ENCODE peak calls at places on chromosomes 13 and 19, in five cellular contexts. Q is lower lobe of right lung; M is thoracic aorta; D is astrocyte; C is CD8-positive, alpha-beta T cell. H is an unnamed sample.

GRCh38 chr19:17997969-17998826 is 9.8 kb upstream of the ARRDC2 start:
- DNase-seq in Q (no peak), M (no peak), D (no peak), C (no peak), H (peak; percentile 53)

GRCh38 chr13:81017525-81018152 is 676.7 kb upstream of the SPRY2 start:
- DNase-seq in Q (no peak), M (no peak), D (peak; percentile 13), C (no peak), H (peak; percentile 44)

GRCh38 chr13:27541386-27541785 is 78.9 kb downstream of the LNX2 start:
- DNase-seq in Q (no peak), M (no peak), D (no peak), C (no peak), H (no peak)

GRCh38 chr13:94427313-94427712 is 52.2 kb downstream of the DCT start:
- DNase-seq in Q (no peak), M (no peak), D (no peak), C (no peak), H (no peak)

GRCh38 chr13:67803118-67803517 is 573.0 kb upstream of the PCDH9 start:
- DNase-seq in Q (no peak), M (no peak), D (no peak), C (no peak), H (no peak)

GRCh38 chr19:48859711-48860572 is 8.5 kb downstream of the PLEKHA4 start:
- DNase-seq in Q (peak; percentile 70), M (no peak), D (no peak), C (no peak), H (no peak)

GRCh38 chr13:42803563-42804212 is 22.3 kb downstream of the FAM216B start:
- DNase-seq in Q (no peak), M (no peak), D (no peak), C (no peak), H (no peak)

GRCh38 chr19:45154064-45154827 is 6.5 kb downstream of the NKPD1 start:
- DNase-seq in Q (no peak), M (no peak), D (peak; percentile 76), C (no peak), H (peak; percentile 35)

GRCh38 chr13:79735228-79735627 is 254.3 kb downstream of the NDFIP2 start:
- DNase-seq in Q (no peak), M (no peak), D (peak; percentile 68), C (no peak), H (no peak)

GRCh38 chr13:43744630-43745029 is 42.1 kb downstream of the ENOX1 start:
- DNase-seq in Q (no peak), M (no peak), D (no peak), C (no peak), H (no peak)

GRCh38 chr19:1811472-1811894 is 593 bp downstream of the ATP8B3 start:
- DNase-seq in Q (peak; percentile 74), M (peak; percentile 58), D (peak; percentile 34), C (peak; percentile 56), H (peak; percentile 93)

GRCh38 chr13:109547942-109548860 is 238.2 kb downstream of the IRS2 start:
- DNase-seq in Q (no peak), M (no peak), D (no peak), C (no peak), H (no peak)

GRCh38 chr19:41541990-41542584 is 33.9 kb upstream of the CEACAM21 start:
- DNase-seq in Q (peak; percentile 83), M (no peak), D (no peak), C (peak; percentile 89), H (peak; percentile 63)

DNA sequence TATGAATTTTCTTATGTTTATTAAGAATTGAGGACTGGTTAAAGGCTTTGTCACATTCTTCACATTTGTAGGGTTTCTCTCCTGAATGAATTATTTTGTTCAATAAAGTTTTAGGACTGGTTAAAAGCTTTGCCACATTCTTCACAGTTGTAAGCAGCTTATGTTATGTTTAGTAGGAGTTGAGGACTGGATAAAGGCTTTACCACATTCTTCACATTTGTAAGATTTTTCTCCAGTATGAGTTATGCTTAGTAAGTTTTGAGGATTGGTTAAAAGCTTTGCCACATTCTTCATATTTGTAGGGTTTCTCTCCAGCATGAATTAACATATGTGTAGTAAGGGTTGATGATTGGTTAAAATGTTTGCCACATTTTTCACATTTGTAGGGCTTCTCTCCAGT is 79.8 kb downstream of the ZNF431 start:
- DNase-seq in Q (no peak), M (no peak), D (peak; percentile 6), C (no peak), H (no peak)
- H3K4me3 ChIP-seq in Q (no peak overlapping the region), M (no peak overlapping the region), D (no peak overlapping the region), C (no peak overlapping the region), H (no peak overlapping the region)

GRCh38 chr13:40576369-40576768 is 90.1 kb downstream of the FOXO1 start:
- DNase-seq in Q (no peak), M (no peak), D (no peak), C (no peak), H (no peak)
- H3K4me1 ChIP-seq in Q (peaks cover 46% of the 10 kb centered on the region), M (peaks cover 17% of the 10 kb centered on the region), D (no peaks in the 10 kb centered on the region), C (peaks cover 98% of the 10 kb centered on the region), H (no peaks in the 10 kb centered on the region)

GRCh38 chr19:6671960-6672359 is 2.0 kb upstream of the TNFSF14 start:
- DNase-seq in Q (no peak), M (no peak), D (no peak), C (no peak), H (no peak)
- H3K27ac ChIP-seq in Q (no peak overlapping the region), M (no peak overlapping the region), D (no peak overlapping the region), C (no peak overlapping the region), H (no peak overlapping the region)

GRCh38 chr19:4066682-4067395 is at the start of gene ZBTB7A:
- DNase-seq in Q (peak; percentile 94), M (peak; percentile 80), D (peak; percentile 43), C (peak; percentile 90), H (peak; percentile 89)

GRCh38 chr19:4066176-4066606 is 508 bp downstream of the ZBTB7A start:
- DNase-seq in Q (no peak), M (no peak), D (no peak), C (peak; percentile 82), H (no peak)

GRCh38 chr19:4069331-4069959 is 2.7 kb upstream of the ZBTB7A start:
- DNase-seq in Q (peak; percentile 89), M (no peak), D (no peak), C (peak; percentile 77), H (no peak)

GRCh38 chr19:4067396-4068057 is 828 bp upstream of the ZBTB7A start:
- DNase-seq in Q (peak; percentile 67), M (no peak), D (no peak), C (no peak), H (no peak)

DNA sequence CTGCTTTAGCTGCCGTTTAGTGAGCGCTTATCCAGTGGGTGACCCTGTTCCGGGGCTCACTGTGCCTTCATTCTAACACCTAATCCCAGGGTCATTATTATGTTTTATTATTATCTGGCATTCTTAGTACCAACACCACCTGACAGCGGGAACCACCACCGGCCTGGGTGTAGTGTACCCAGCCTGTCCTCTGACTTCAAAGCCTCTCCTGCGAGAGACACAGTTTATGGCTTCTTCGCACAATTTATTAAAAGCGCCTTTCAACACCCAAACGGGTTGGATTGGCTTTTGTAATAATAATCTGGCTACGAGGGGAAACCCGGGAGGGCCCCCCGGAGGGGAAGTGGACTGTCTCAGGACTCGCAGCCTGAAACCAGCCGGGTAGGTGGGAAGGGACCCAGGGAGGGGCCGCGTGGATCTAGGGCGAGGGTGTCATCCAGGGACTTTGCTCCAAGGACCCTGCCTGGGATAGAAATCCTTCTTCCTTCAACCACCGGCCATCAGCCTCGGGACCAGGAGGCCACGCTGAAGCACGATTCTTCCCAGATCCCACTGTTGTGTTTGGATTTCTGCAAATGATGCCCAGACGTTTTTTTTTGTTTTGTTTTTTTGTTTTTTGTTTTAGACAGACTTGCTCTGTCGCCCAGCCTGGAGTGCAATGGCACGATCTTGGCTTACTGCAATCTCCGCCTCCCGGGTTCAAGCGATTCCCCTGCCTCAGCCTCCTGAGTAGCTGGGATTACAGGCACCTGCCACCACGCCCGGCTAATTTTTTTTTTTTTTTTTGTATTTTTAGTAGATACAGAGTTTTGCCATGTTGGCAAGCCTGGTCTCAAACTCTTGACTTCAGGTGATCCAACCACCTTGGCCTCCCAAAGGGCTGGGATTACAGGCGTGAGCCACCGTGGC is 1.6 kb upstream of the ZBTB7A start:
- DNase-seq in Q (peak; percentile 54), M (no peak), D (no peak), C (no peak), H (peak; percentile 66)
- H3K4me3 ChIP-seq in Q (peak overlapping the region; percentile 88), M (peak overlapping the region; percentile 99), D (no peak overlapping the region), C (peak overlapping the region; percentile 89), H (peak overlapping the region; percentile 95)

DNA sequence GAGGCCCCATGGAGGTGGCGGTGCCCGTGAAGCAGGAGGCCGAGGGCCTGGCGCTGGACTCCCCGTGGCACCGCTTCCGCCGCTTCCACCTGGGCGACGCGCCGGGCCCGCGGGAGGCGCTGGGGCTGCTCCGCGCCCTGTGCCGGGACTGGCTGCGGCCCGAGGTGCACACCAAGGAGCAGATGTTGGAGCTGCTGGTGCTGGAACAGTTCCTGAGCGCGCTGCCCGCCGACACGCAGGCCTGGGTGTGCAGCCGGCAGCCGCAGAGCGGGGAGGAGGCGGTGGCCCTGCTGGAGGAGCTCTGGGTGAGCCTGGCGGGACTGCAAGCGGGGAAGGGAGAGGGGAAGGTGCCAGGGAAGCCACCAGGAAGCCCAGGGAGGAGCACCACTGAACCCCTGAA is 5.8 kb downstream of the ZNF444 start:
- DNase-seq in Q (no peak), M (no peak), D (no peak), C (no peak), H (no peak)
- H3K4me1 ChIP-seq in Q (peaks cover 24% of the 10 kb centered on the region), M (peaks cover 5% of the 10 kb centered on the region), D (peaks cover 3% of the 10 kb centered on the region), C (peaks cover 12% of the 10 kb centered on the region), H (peaks cover 4% of the 10 kb centered on the region)

DNA sequence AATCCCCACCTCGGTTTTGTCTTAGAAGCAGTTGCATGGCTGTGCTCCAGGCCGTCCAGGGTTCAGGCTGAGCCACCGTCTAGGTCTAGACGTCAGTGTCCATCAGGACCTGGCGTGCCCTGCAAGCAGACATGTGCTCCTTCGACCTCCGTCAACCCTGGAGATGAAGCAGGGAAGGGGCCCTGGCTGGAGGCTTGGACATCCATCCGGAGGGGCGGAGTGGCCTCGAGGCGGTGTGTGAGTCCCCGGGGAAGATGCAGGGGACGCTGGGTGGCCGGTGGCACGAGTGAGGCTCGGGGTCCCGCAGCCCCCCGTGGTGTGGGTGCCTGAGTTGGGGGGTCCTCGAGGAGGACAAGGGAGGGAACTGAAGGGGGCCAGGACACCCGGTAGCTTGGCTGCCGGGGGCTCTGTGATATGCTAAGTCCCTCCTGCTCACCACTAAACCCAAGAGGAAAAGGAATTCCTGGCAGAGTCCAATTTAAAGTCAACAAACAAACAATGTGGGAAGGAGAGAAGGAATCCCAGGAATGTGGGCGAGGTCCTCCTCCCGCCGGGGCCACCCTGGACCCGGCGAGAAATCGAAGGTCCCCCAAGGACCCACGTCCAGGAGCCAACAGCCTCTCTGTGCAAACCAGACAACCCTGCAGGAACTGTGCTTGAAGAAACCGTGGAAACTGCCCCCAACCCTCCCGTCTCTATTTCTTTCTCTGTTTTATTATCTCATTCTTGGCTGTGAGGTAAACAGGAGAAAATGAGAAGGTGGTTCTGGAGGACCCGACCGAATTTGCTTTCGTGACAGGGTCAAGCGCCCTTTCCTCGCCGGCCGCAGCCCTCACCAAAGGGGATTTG is 14.8 kb upstream of the PTBP1 start:
- DNase-seq in Q (no peak), M (no peak), D (peak; percentile 66), C (no peak), H (peak; percentile 66)
- H3K27ac ChIP-seq in Q (peak overlapping the region; percentile 83), M (no peak overlapping the region), D (no peak overlapping the region), C (no peak overlapping the region), H (no peak overlapping the region)